ENCODE peak calls at places on chromosomes 16 and 17, in seven cellular contexts. Z, M, B, E, W, T and U are unnamed samples.

GRCh38 chr17:81579821-81580321 is 27.7 kb upstream of the FAAP100 start:
- DNase-seq in Z (peak), E (no peak), T (peak), B (peak), M (no peak), W (no peak), U (no peak)

GRCh38 chr16:76676356-76676755 is 399.2 kb downstream of the CNTNAP4 start:
- DNase-seq in E (peak), W (no peak), T (no peak), Z (no peak), M (no peak), B (no peak), U (no peak)

GRCh38 chr17:55289978-55290377 is 25.2 kb downstream of the HLF start:
- DNase-seq in M (no peak), Z (no peak), T (no peak), W (no peak), B (no peak), E (no peak), U (no peak)

GRCh38 chr17:36682804-36683203 is 81.4 kb downstream of the MRM1 start:
- DNase-seq in Z (no peak), B (no peak), W (peak), M (peak), E (no peak), T (peak), U (no peak)

GRCh38 chr16:23745263-23745662 is 9.6 kb upstream of the CHP2 start:
- DNase-seq in M (no peak), B (no peak), Z (no peak), T (no peak), E (no peak), W (no peak), U (no peak)

GRCh38 chr16:27408602-27409031 is 6.6 kb downstream of the IL21R start:
- DNase-seq in T (no peak), Z (no peak), E (no peak), B (no peak), M (no peak), W (no peak), U (no peak)

GRCh38 chr17:39623356-39623950 is 3.3 kb upstream of the PPP1R1B start:
- DNase-seq in T (peak), M (peak), B (peak), W (peak), Z (peak), E (peak), U (peak)

GRCh38 chr16:78607465-78607864 is 508.0 kb downstream of the WWOX start:
- DNase-seq in E (no peak), W (no peak), M (no peak), Z (no peak), T (no peak), B (peak), U (no peak)

GRCh38 chr17:37432671-37433070 is 26.0 kb downstream of the TADA2A start:
- DNase-seq in B (no peak), M (no peak), W (no peak), T (no peak), E (no peak), Z (no peak), U (no peak)

GRCh38 chr16:53829186-53829747 is 125.3 kb downstream of the FTO start:
- DNase-seq in B (peak), W (no peak), E (peak), M (no peak), T (no peak), Z (no peak), U (no peak)

GRCh38 chr16:75566889-75567255 is 693 bp downstream of the GABARAPL2 start:
- DNase-seq in B (no peak), T (peak), W (no peak), Z (no peak), M (peak), E (no peak), U (peak)

GRCh38 chr17:19313746-19314651 is 48.5 kb downstream of the B9D1 start:
- DNase-seq in Z (no peak), M (peak), W (no peak), B (no peak), E (peak), T (no peak), U (no peak)

GRCh38 chr17:5044630-5045029 is 9.4 kb upstream of the SLC52A1 start:
- DNase-seq in M (no peak), Z (no peak), B (no peak), T (no peak), E (peak), W (no peak), U (no peak)

GRCh38 chr17:27550291-27550930 is 80.6 kb upstream of the LGALS9 start:
- DNase-seq in B (no peak), W (no peak), E (no peak), Z (no peak), M (no peak), T (no peak), U (no peak)

GRCh38 chr16:11032000-11032921 is 87.9 kb downstream of the CLEC16A start:
- DNase-seq in M (no peak), T (no peak), Z (no peak), B (no peak), W (no peak), E (no peak), U (no peak)

GRCh38 chr17:57406131-57406980 is 150.0 kb downstream of the MSI2 start:
- DNase-seq in Z (no peak), B (peak), M (no peak), T (no peak), W (no peak), E (peak), U (no peak)

GRCh38 chr17:80825471-80826345 is 165.9 kb upstream of the CHMP6 start:
- DNase-seq in Z (no peak), E (no peak), B (no peak), T (no peak), W (no peak), M (peak), U (no peak)

GRCh38 chr17:68706351-68706750 is 105.2 kb upstream of the FAM20A start:
- DNase-seq in E (no peak), T (no peak), Z (no peak), W (no peak), B (no peak), M (no peak), U (no peak)

GRCh38 chr16:48556913-48557351 is 53.0 kb downstream of the N4BP1 start:
- DNase-seq in Z (no peak), T (no peak), W (no peak), E (peak), B (peak), M (no peak), U (peak)

GRCh38 chr17:58643147-58643546 is 48.7 kb downstream of the TEX14 start:
- DNase-seq in B (peak), M (no peak), T (no peak), Z (no peak), W (no peak), E (peak), U (peak)

GRCh38 chr17:42920922-42921321 is 20.3 kb downstream of the G6PC1 start:
- DNase-seq in T (no peak), B (no peak), M (no peak), W (no peak), E (peak), Z (no peak), U (peak)

GRCh38 chr17:7438656-7439460 is 454 bp upstream of the FGF11 start:
- DNase-seq in Z (no peak), E (no peak), M (no peak), T (no peak), W (no peak), B (no peak), U (no peak)

GRCh38 chr17:42276609-42277341 is 584 bp upstream of the STAT5B start:
- DNase-seq in Z (peak), M (peak), E (peak), W (peak), T (peak), B (peak), U (peak)

GRCh38 chr16:85602831-85603755 is 10.0 kb upstream of the GSE1 start:
- DNase-seq in E (no peak), T (no peak), W (peak), M (no peak), Z (no peak), B (no peak), U (no peak)

GRCh38 chr16:27383511-27384243 is 18.3 kb upstream of the IL21R start:
- DNase-seq in M (peak), Z (no peak), W (no peak), E (no peak), T (no peak), B (no peak), U (no peak)